ENCODE peak calls at places on chromosomes 12 and 14, in six cellular contexts. U is KG1, E is glomerular endothelial cell, Z is activated T-cell treated with anti-CD3 and anti-CD28 coated beads for 24 hours, H is progenitor cell of endocrine pancreas, O is transverse colon. S is an unnamed sample.
A peak's percentile ranks its signal among the peaks of the same experiment; 100 is the strongest.

GRCh38 chr14:86961106-86961716 is 1031.8 kb downstream of the GALC start:
- DNase-seq in U (no peak), E (no peak), Z (no peak), H (no peak), O (no peak), S (no peak)

GRCh38 chr12:6345319-6346071 is 3.6 kb upstream of the TNFRSF1A start:
- DNase-seq in U (peak; percentile 46), E (peak; percentile 87), Z (no peak), H (no peak), O (no peak), S (no peak)

GRCh38 chr14:77849711-77850110 is 49.8 kb downstream of the ADCK1 start:
- DNase-seq in U (no peak), E (no peak), Z (no peak), H (no peak), O (no peak), S (no peak)

GRCh38 chr14:34203271-34203722 is 252.4 kb upstream of the EGLN3 start:
- DNase-seq in U (no peak), E (no peak), Z (no peak), H (no peak), O (no peak), S (no peak)

GRCh38 chr12:62272936-62273552 is 12.8 kb downstream of the USP15 start:
- DNase-seq in U (no peak), E (no peak), Z (no peak), H (no peak), O (no peak), S (no peak)

GRCh38 chr14:24634158-24634557 is at the start of gene GZMB:
- DNase-seq in U (no peak), E (no peak), Z (peak; percentile 71), H (no peak), O (peak; percentile 19), S (no peak)

GRCh38 chr14:30275604-30276003 is 283.4 kb upstream of the G2E3 start:
- DNase-seq in U (no peak), E (no peak), Z (no peak), H (no peak), O (no peak), S (no peak)

GRCh38 chr12:117450186-117450585 is 88.8 kb upstream of the NOS1 start:
- DNase-seq in U (no peak), E (no peak), Z (no peak), H (no peak), O (no peak), S (no peak)

GRCh38 chr12:118922405-118922804 is 58.9 kb upstream of the SRRM4 start:
- DNase-seq in U (no peak), E (no peak), Z (no peak), H (peak; percentile 43), O (no peak), S (no peak)

GRCh38 chr14:50064993-50065392 is 51.4 kb downstream of the VCPKMT start:
- DNase-seq in U (no peak), E (no peak), Z (no peak), H (no peak), O (peak; percentile 68), S (no peak)

S was measured in SK-N-MC.